ENCODE peak calls at places on chromosomes 3 and 15, in eight cellular contexts. X is PC-9, H is upper lobe of right lung, R is sigmoid colon, A is ovary, B is HL-60, U is RWPE1, V is astrocyte of the spinal cord. F is an unnamed sample.
A peak's percentile ranks its signal among the peaks of the same experiment; 100 is the strongest.

GRCh38 chr3:14803101-14803980 is 15.4 kb upstream of the FGD5 start:
- DNase-seq in H (peak; percentile 46), B (no peak), U (no peak), R (peak; percentile 68), V (no peak), X (no peak), A (no peak), F (no peak)

GRCh38 chr3:194364652-194365434 is 4.7 kb downstream of the LRRC15 start:
- DNase-seq in R (no peak), V (peak; percentile 91), A (no peak), H (no peak), X (no peak), B (no peak), U (no peak), F (no peak)

GRCh38 chr3:42839616-42840015 is 30.4 kb downstream of the ACKR2 start:
- DNase-seq in U (peak; percentile 56), H (no peak), V (peak; percentile 69), B (peak; percentile 42), A (no peak), X (peak; percentile 44), R (peak; percentile 73), F (no peak)

GRCh38 chr3:81974754-81975153 is 213.3 kb upstream of the GBE1 start:
- DNase-seq in H (no peak), U (no peak), X (no peak), B (no peak), A (no peak), R (no peak), V (no peak), F (no peak)

GRCh38 chr15:80758130-80758529 is 21.0 kb upstream of the CEMIP start:
- DNase-seq in V (no peak), B (no peak), X (no peak), A (no peak), H (no peak), R (no peak), U (no peak), F (no peak)

GRCh38 chr3:37707428-37708372 is 154.0 kb upstream of the CTDSPL start:
- DNase-seq in A (no peak), H (no peak), X (no peak), V (no peak), B (no peak), U (no peak), R (no peak), F (no peak)

GRCh38 chr15:32993285-32993684 is 201.2 kb downstream of the FMN1 start:
- DNase-seq in X (no peak), A (no peak), B (no peak), H (no peak), R (no peak), V (peak; percentile 22), U (no peak), F (no peak)

GRCh38 chr3:85304360-85304964 is 345.7 kb downstream of the CADM2 start:
- DNase-seq in H (no peak), V (peak; percentile 8), R (no peak), A (no peak), X (no peak), U (peak; percentile 2), B (no peak), F (no peak)

GRCh38 chr3:122952509-122952908 is 75.1 kb downstream of the SEMA5B start:
- DNase-seq in H (no peak), R (no peak), X (peak; percentile 87), B (peak; percentile 69), V (no peak), U (peak; percentile 87), A (no peak), F (no peak)

GRCh38 chr15:39579487-39580116 is 1.3 kb upstream of the THBS1 start:
- DNase-seq in U (peak; percentile 75), A (peak; percentile 64), X (peak; percentile 74), H (peak; percentile 82), B (no peak), R (peak; percentile 91), V (peak; percentile 90), F (no peak)

GRCh38 chr3:155712008-155712407 is 32.9 kb downstream of the PLCH1 start:
- DNase-seq in B (no peak), V (peak; percentile 2), R (no peak), A (no peak), X (no peak), H (no peak), U (no peak), F (no peak)

GRCh38 chr15:34650177-34650576 is 66.7 kb upstream of the GOLGA8B start:
- DNase-seq in H (no peak), X (no peak), U (no peak), A (no peak), B (no peak), V (peak; percentile 46), R (no peak), F (no peak)

GRCh38 chr3:169295912-169296311 is 367.6 kb downstream of the MECOM start:
- DNase-seq in V (no peak), B (no peak), X (no peak), R (no peak), H (no peak), A (no peak), U (no peak), F (no peak)

GRCh38 chr3:50237754-50238548 is 1.9 kb downstream of the GNAI2 start:
- DNase-seq in R (peak; percentile 93), A (peak; percentile 73), U (peak; percentile 73), X (peak; percentile 48), H (peak; percentile 95), B (peak; percentile 94), V (peak; percentile 81), F (peak; percentile 80)

GRCh38 chr3:70947584-70947983 is 635.1 kb upstream of the MDFIC2 start:
- DNase-seq in U (no peak), B (no peak), R (no peak), A (no peak), H (no peak), X (no peak), V (no peak), F (no peak)

GRCh38 chr3:194686816-194687637 is 1.3 kb downstream of the FAM43A start:
- DNase-seq in A (peak; percentile 28), V (peak; percentile 54), B (peak; percentile 23), X (no peak), R (peak; percentile 81), U (no peak), H (peak; percentile 71), F (peak; percentile 37)

GRCh38 chr3:41301548-41301947 is 102.2 kb downstream of the CTNNB1 start:
- DNase-seq in A (no peak), B (no peak), U (no peak), V (no peak), R (no peak), H (no peak), X (peak; percentile 50), F (no peak)

GRCh38 chr3:114504941-114505632 is 211.3 kb downstream of the TIGIT start:
- DNase-seq in X (peak; percentile 45), U (no peak), H (no peak), B (no peak), A (no peak), R (no peak), V (no peak), F (no peak)

GRCh38 chr15:35000511-35000910 is 12.4 kb upstream of the ZNF770 start:
- DNase-seq in R (no peak), B (peak; percentile 79), H (no peak), U (peak; percentile 94), X (peak; percentile 87), A (no peak), V (peak; percentile 83), F (no peak)

GRCh38 chr3:33467786-33468185 is 27.6 kb upstream of the UBP1 start:
- DNase-seq in A (no peak), R (no peak), X (no peak), V (no peak), H (no peak), U (no peak), B (no peak), F (no peak)

GRCh38 chr3:39098473-39099000 is 8.9 kb downstream of the GORASP1 start:
- DNase-seq in R (no peak), X (no peak), V (no peak), U (no peak), B (no peak), H (no peak), A (no peak), F (no peak)

DNA sequence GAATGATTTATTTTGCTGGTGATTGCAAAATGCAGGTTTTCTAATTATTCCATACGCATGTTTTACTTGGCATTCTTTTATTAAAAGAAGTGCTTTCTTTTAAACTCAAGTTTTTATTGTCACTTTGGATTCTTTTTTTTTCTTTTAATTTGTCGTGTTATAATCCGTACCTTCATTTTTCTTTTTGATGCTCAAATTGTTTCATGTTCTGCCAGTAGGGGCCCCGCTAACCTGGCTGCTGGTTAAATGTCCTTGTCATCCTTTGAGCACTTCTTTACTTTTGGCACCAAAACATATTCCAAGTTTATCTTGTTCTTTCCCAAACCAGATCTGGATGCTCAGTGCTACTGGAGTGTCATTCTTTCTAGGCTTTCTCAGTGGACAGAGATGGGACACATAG is 31.6 kb downstream of the MED12L start:
- DNase-seq in B (no peak), R (no peak), H (no peak), V (no peak), X (no peak), U (no peak), A (no peak), F (no peak)
- TF ChIP-seq CTCF in B (no peak), R (no peak), H (no peak), V (no peak), X (no peak), U (no peak), A (no peak), F (no peak)

GRCh38 chr3:1531981-1532380 is 439.2 kb downstream of the CNTN6 start:
- DNase-seq in V (no peak), R (no peak), A (no peak), B (no peak), H (no peak), X (no peak), U (no peak), F (no peak)

GRCh38 chr3:1532935-1533606 is 440.2 kb downstream of the CNTN6 start:
- DNase-seq in B (no peak), A (no peak), V (no peak), X (no peak), H (no peak), R (no peak), U (no peak), F (no peak)

GRCh38 chr3:1533763-1534162 is 440.9 kb downstream of the CNTN6 start:
- DNase-seq in H (no peak), U (no peak), A (no peak), X (no peak), R (no peak), V (no peak), B (no peak), F (no peak)

GRCh38 chr3:1534252-1534651 is 441.4 kb downstream of the CNTN6 start:
- DNase-seq in V (no peak), A (no peak), X (no peak), R (no peak), U (no peak), H (no peak), B (no peak), F (no peak)

GRCh38 chr3:1535361-1535760 is 442.5 kb downstream of the CNTN6 start:
- DNase-seq in U (no peak), X (no peak), A (no peak), V (no peak), H (no peak), R (no peak), B (no peak), F (no peak)
- TF ChIP-seq CTCF in U (no peak), X (no peak), A (no peak), V (no peak), H (no peak), R (no peak), B (no peak), F (no peak)

GRCh38 chr15:77173487-77173886 is 102.6 kb upstream of the TSPAN3 start:
- DNase-seq in A (no peak), R (no peak), B (no peak), H (no peak), U (no peak), X (no peak), V (no peak), F (no peak)
- TF ChIP-seq CTCF in A (no peak), R (no peak), B (no peak), H (no peak), U (no peak), X (no peak), V (no peak), F (no peak)

GRCh38 chr3:130894130-130894872 is 417 bp downstream of the ATP2C1 start:
- DNase-seq in H (peak; percentile 82), V (peak; percentile 26), B (peak; percentile 42), A (peak; percentile 36), R (peak; percentile 67), U (peak; percentile 29), X (no peak), F (peak; percentile 40)
- TF ChIP-seq CTCF in H (no peak), V (no peak), B (no peak), A (no peak), R (no peak), U (no peak), X (no peak), F (no peak)

F was measured in natural killer cell.